ENCODE peak calls at places on chromosomes 1 and 21, in four cellular contexts. One of them, this sample, is unnamed.

GRCh38 chr1:29695809-29696208 is 459.5 kb downstream of the PTPRU start:
- DNase-seq in M059J: no peak
- DNase-seq in activated CD8-positive, alpha-beta memory T cell treated with anti-CD3 and anti-CD28 coated beads, Interleukin-2, amount 50 U/mL, for 48 hours: no peak
- DNase-seq in stimulated activated CD4-positive, alpha-beta T cell treated with anti-CD3 and anti-CD28 coated beads, Interleukin-15, amount 100 ng/mL, for 1 hour: no peak
- DNase-seq in this sample: no peak

GRCh38 chr1:224433041-224433670 is 1.4 kb downstream of the WDR26 start:
- DNase-seq in activated CD8-positive, alpha-beta memory T cell treated with anti-CD3 and anti-CD28 coated beads, Interleukin-2, amount 50 U/mL, for 48 hours: no peak
- DNase-seq in M059J: peak
- DNase-seq in stimulated activated CD4-positive, alpha-beta T cell treated with anti-CD3 and anti-CD28 coated beads, Interleukin-15, amount 100 ng/mL, for 1 hour: no peak
- DNase-seq in this sample: peak

GRCh38 chr1:193408782-193409293 is 222.4 kb upstream of the B3GALT2 start:
- DNase-seq in activated CD8-positive, alpha-beta memory T cell treated with anti-CD3 and anti-CD28 coated beads, Interleukin-2, amount 50 U/mL, for 48 hours: no peak
- DNase-seq in M059J: peak
- DNase-seq in stimulated activated CD4-positive, alpha-beta T cell treated with anti-CD3 and anti-CD28 coated beads, Interleukin-15, amount 100 ng/mL, for 1 hour: no peak
- DNase-seq in this sample: peak

GRCh38 chr1:230140221-230141001 is 73.4 kb downstream of the GALNT2 start:
- DNase-seq in stimulated activated CD4-positive, alpha-beta T cell treated with anti-CD3 and anti-CD28 coated beads, Interleukin-15, amount 100 ng/mL, for 1 hour: no peak
- DNase-seq in activated CD8-positive, alpha-beta memory T cell treated with anti-CD3 and anti-CD28 coated beads, Interleukin-2, amount 50 U/mL, for 48 hours: no peak
- DNase-seq in M059J: no peak
- DNase-seq in this sample: no peak

GRCh38 chr1:165162671-165163241 is 193.8 kb downstream of the LMX1A start:
- DNase-seq in stimulated activated CD4-positive, alpha-beta T cell treated with anti-CD3 and anti-CD28 coated beads, Interleukin-15, amount 100 ng/mL, for 1 hour: no peak
- DNase-seq in M059J: peak
- DNase-seq in activated CD8-positive, alpha-beta memory T cell treated with anti-CD3 and anti-CD28 coated beads, Interleukin-2, amount 50 U/mL, for 48 hours: no peak
- DNase-seq in this sample: no peak

GRCh38 chr1:55584521-55585401 is 369.6 kb upstream of the USP24 start:
- DNase-seq in stimulated activated CD4-positive, alpha-beta T cell treated with anti-CD3 and anti-CD28 coated beads, Interleukin-15, amount 100 ng/mL, for 1 hour: no peak
- DNase-seq in activated CD8-positive, alpha-beta memory T cell treated with anti-CD3 and anti-CD28 coated beads, Interleukin-2, amount 50 U/mL, for 48 hours: no peak
- DNase-seq in M059J: peak
- DNase-seq in this sample: no peak

GRCh38 chr21:45745256-45745655 is 101.7 kb downstream of the PCBP3 start:
- DNase-seq in M059J: no peak
- DNase-seq in activated CD8-positive, alpha-beta memory T cell treated with anti-CD3 and anti-CD28 coated beads, Interleukin-2, amount 50 U/mL, for 48 hours: no peak
- DNase-seq in stimulated activated CD4-positive, alpha-beta T cell treated with anti-CD3 and anti-CD28 coated beads, Interleukin-15, amount 100 ng/mL, for 1 hour: no peak
- DNase-seq in this sample: peak

GRCh38 chr1:228735871-228736586 is 750 bp downstream of the RHOU start:
- DNase-seq in stimulated activated CD4-positive, alpha-beta T cell treated with anti-CD3 and anti-CD28 coated beads, Interleukin-15, amount 100 ng/mL, for 1 hour: no peak
- DNase-seq in activated CD8-positive, alpha-beta memory T cell treated with anti-CD3 and anti-CD28 coated beads, Interleukin-2, amount 50 U/mL, for 48 hours: no peak
- DNase-seq in M059J: no peak
- DNase-seq in this sample: peak

GRCh38 chr1:156926175-156926574 is 5.7 kb downstream of the LRRC71 start:
- DNase-seq in activated CD8-positive, alpha-beta memory T cell treated with anti-CD3 and anti-CD28 coated beads, Interleukin-2, amount 50 U/mL, for 48 hours: peak
- DNase-seq in stimulated activated CD4-positive, alpha-beta T cell treated with anti-CD3 and anti-CD28 coated beads, Interleukin-15, amount 100 ng/mL, for 1 hour: no peak
- DNase-seq in M059J: peak
- DNase-seq in this sample: no peak